ENCODE peak calls at places on chromosomes 11 and 22, in seven cellular contexts. S is right atrium auricular region; M is posterior cingulate gyrus; E is cardiac muscle cell; V is dorsolateral prefrontal cortex; D is NCI-H1092 treated with DMSO at 0.1 percent for 48 hours; A is activated CD4-positive, alpha-beta T cell treated with anti-CD3 and anti-CD28 coated beads for 48 hours. I is an unnamed sample.

GRCh38 chr11:66333220-66333877 is 2.9 kb downstream of the RIN1 start:
- DNase-seq in S (no peak), M (peak), E (no peak), V (no peak), D (no peak), A (no peak), I (no peak)

GRCh38 chr22:49666146-49666809 is 161.4 kb downstream of the BRD1 start:
- DNase-seq in S (no peak), M (peak), E (no peak), V (no peak), D (no peak), A (no peak), I (peak)

GRCh38 chr22:38187413-38188212 is 6.0 kb upstream of the PLA2G6 start:
- DNase-seq in S (no peak), M (no peak), E (peak), V (no peak), D (peak), A (no peak), I (no peak)

GRCh38 chr22:16974298-16975084 is 33.5 kb downstream of the GAB4 start:
- DNase-seq in S (no peak), M (no peak), E (no peak), V (no peak), D (peak), A (no peak), I (no peak)

GRCh38 chr11:113087716-113088115 is 126.5 kb downstream of the NCAM1 start:
- DNase-seq in S (no peak), M (no peak), E (no peak), V (no peak), D (no peak), A (no peak), I (no peak)

GRCh38 chr11:1072116-1072820 is 2.4 kb upstream of the MUC2 start:
- DNase-seq in S (no peak), M (peak), E (peak), V (peak), D (no peak), A (no peak), I (no peak)

GRCh38 chr22:42772647-42773046 is 52.0 kb upstream of the A4GALT start:
- DNase-seq in S (no peak), M (no peak), E (no peak), V (no peak), D (no peak), A (no peak), I (no peak)

GRCh38 chr11:91981995-91982394 is 242.6 kb upstream of the FAT3 start:
- DNase-seq in S (peak), M (no peak), E (peak), V (no peak), D (no peak), A (no peak), I (no peak)

GRCh38 chr11:15969281-15969680 is 387.1 kb downstream of the SOX6 start:
- DNase-seq in S (peak), M (no peak), E (peak), V (no peak), D (no peak), A (no peak), I (no peak)

GRCh38 chr11:66843776-66844495 is 695 bp downstream of the RCE1 start:
- DNase-seq in S (no peak), M (no peak), E (no peak), V (peak), D (no peak), A (no peak), I (no peak)

GRCh38 chr11:1310772-1311468 is 1.5 kb upstream of the TOLLIP start:
- DNase-seq in S (no peak), M (peak), E (no peak), V (no peak), D (no peak), A (peak), I (no peak)

GRCh38 chr11:75775056-75775455 is 6.5 kb downstream of the DGAT2 start:
- DNase-seq in S (no peak), M (peak), E (no peak), V (no peak), D (no peak), A (no peak), I (peak)

GRCh38 chr22:30860176-30861105 is 108.1 kb downstream of the MORC2 start:
- DNase-seq in S (no peak), M (peak), E (no peak), V (peak), D (no peak), A (no peak), I (peak)

GRCh38 chr22:49968831-49969661 is 8.5 kb downstream of the PIM3 start:
- DNase-seq in S (no peak), M (peak), E (no peak), V (peak), D (no peak), A (peak), I (peak)

GRCh38 chr11:134463716-134464115 is 51.7 kb upstream of the B3GAT1 start:
- DNase-seq in S (no peak), M (no peak), E (no peak), V (no peak), D (no peak), A (no peak), I (no peak)

GRCh38 chr11:45622283-45622682 is 43.1 kb downstream of the CHST1 start:
- DNase-seq in S (no peak), M (no peak), E (no peak), V (no peak), D (no peak), A (no peak), I (no peak)

GRCh38 chr11:69074786-69075185 is 26.1 kb downstream of the TPCN2 start:
- DNase-seq in S (no peak), M (no peak), E (peak), V (no peak), D (no peak), A (no peak), I (no peak)

GRCh38 chr11:118406599-118407166 is 5.3 kb downstream of the ATP5MG start:
- DNase-seq in S (no peak), M (no peak), E (peak), V (no peak), D (peak), A (no peak), I (no peak)

GRCh38 chr11:118618115-118618990 is 10.9 kb downstream of the PHLDB1 start:
- DNase-seq in S (peak), M (peak), E (peak), V (peak), D (no peak), A (no peak), I (no peak)

GRCh38 chr11:76623171-76623883 is 47.2 kb downstream of the LRRC32 start:
- DNase-seq in S (peak), M (no peak), E (peak), V (peak), D (no peak), A (no peak), I (no peak)

GRCh38 chr11:75406338-75406777 is 7.0 kb downstream of the RPS3 start:
- DNase-seq in S (no peak), M (no peak), E (peak), V (no peak), D (no peak), A (no peak), I (no peak)

GRCh38 chr22:25069758-25070461 is 117.4 kb downstream of the KIAA1671 start:
- DNase-seq in S (no peak), M (no peak), E (peak), V (no peak), D (no peak), A (peak), I (no peak)

GRCh38 chr11:22787565-22788162 is 41.9 kb downstream of the SVIP start:
- DNase-seq in S (no peak), M (no peak), E (peak), V (no peak), D (peak), A (peak), I (no peak)

GRCh38 chr11:75386912-75387311 is 12.4 kb upstream of the RPS3 start:
- DNase-seq in S (no peak), M (no peak), E (no peak), V (no peak), D (no peak), A (no peak), I (peak)

GRCh38 chr22:49155809-49156580 is 671.7 kb downstream of the BRD1 start:
- DNase-seq in S (no peak), M (no peak), E (no peak), V (no peak), D (peak), A (no peak), I (no peak)

GRCh38 chr11:15826008-15826650 is 530.2 kb downstream of the SOX6 start:
- DNase-seq in S (no peak), M (no peak), E (no peak), V (no peak), D (no peak), A (no peak), I (no peak)

GRCh38 chr11:96614846-96615245 is 225.0 kb downstream of the JRKL start:
- DNase-seq in S (no peak), M (no peak), E (no peak), V (no peak), D (no peak), A (no peak), I (no peak)

GRCh38 chr11:2099523-2100316 is 39.5 kb downstream of the IGF2 start:
- DNase-seq in S (no peak), M (peak), E (peak), V (peak), D (peak), A (no peak), I (peak)

GRCh38 chr11:63802637-63803414 is 10.4 kb upstream of the SPINDOC start:
- DNase-seq in S (no peak), M (no peak), E (peak), V (no peak), D (no peak), A (peak), I (no peak)

GRCh38 chr22:48893288-48894063 is 934.2 kb downstream of the BRD1 start:
- DNase-seq in S (peak), M (peak), E (no peak), V (no peak), D (no peak), A (no peak), I (no peak)

GRCh38 chr11:78941226-78941851 is 366.7 kb upstream of the NARS2 start:
- DNase-seq in S (no peak), M (no peak), E (no peak), V (no peak), D (peak), A (no peak), I (no peak)

GRCh38 chr11:69218946-69219720 is 63.4 kb downstream of the SMIM38 start:
- DNase-seq in S (no peak), M (no peak), E (no peak), V (no peak), D (no peak), A (no peak), I (peak)

GRCh38 chr11:69654001-69654659 is 13.2 kb downstream of the CCND1 start:
- DNase-seq in S (no peak), M (peak), E (no peak), V (no peak), D (peak), A (no peak), I (peak)

I was measured in H9.